ENCODE peak calls at places on chromosomes 6 and 20, in eight cellular contexts. One of them, this sample, is unnamed.

GRCh38 chr20:53891306-53891894 is 179.0 kb downstream of the BCAS1 start:
- DNase-seq in ELR: peak
- DNase-seq in tibial artery: no peak
- DNase-seq in fibroblast of lung: no peak
- DNase-seq in left kidney: no peak
- DNase-seq in activated gamma-delta T cell treated with Interleukin-2 at 50 U/mL for 16 hours: no peak
- DNase-seq in GM13977: no peak
- DNase-seq in endothelial cell: no peak
- DNase-seq in this sample: no peak

GRCh38 chr6:136547336-136547735 is 2.9 kb downstream of the MAP7 start:
- DNase-seq in endothelial cell: no peak
- DNase-seq in left kidney: peak
- DNase-seq in ELR: peak
- DNase-seq in activated gamma-delta T cell treated with Interleukin-2 at 50 U/mL for 16 hours: no peak
- DNase-seq in fibroblast of lung: peak
- DNase-seq in GM13977: peak
- DNase-seq in tibial artery: no peak
- DNase-seq in this sample: no peak

GRCh38 chr20:34629342-34629741 is 47.5 kb downstream of the PIGU start:
- DNase-seq in endothelial cell: no peak
- DNase-seq in ELR: no peak
- DNase-seq in fibroblast of lung: peak
- DNase-seq in GM13977: no peak
- DNase-seq in activated gamma-delta T cell treated with Interleukin-2 at 50 U/mL for 16 hours: no peak
- DNase-seq in tibial artery: no peak
- DNase-seq in left kidney: no peak
- DNase-seq in this sample: no peak

GRCh38 chr20:50526403-50526989 is 16.3 kb downstream of the PTPN1 start:
- DNase-seq in GM13977: no peak
- DNase-seq in endothelial cell: no peak
- DNase-seq in tibial artery: no peak
- DNase-seq in left kidney: peak
- DNase-seq in fibroblast of lung: peak
- DNase-seq in activated gamma-delta T cell treated with Interleukin-2 at 50 U/mL for 16 hours: no peak
- DNase-seq in ELR: no peak
- DNase-seq in this sample: no peak

GRCh38 chr6:87714093-87714809 is 12.2 kb upstream of the AKIRIN2 start:
- DNase-seq in fibroblast of lung: peak
- DNase-seq in ELR: peak
- DNase-seq in tibial artery: no peak
- DNase-seq in endothelial cell: no peak
- DNase-seq in left kidney: no peak
- DNase-seq in GM13977: no peak
- DNase-seq in activated gamma-delta T cell treated with Interleukin-2 at 50 U/mL for 16 hours: no peak
- DNase-seq in this sample: no peak

GRCh38 chr6:113829702-113830058 is 27.5 kb upstream of the MARCKS start:
- DNase-seq in endothelial cell: no peak
- DNase-seq in GM13977: no peak
- DNase-seq in ELR: no peak
- DNase-seq in activated gamma-delta T cell treated with Interleukin-2 at 50 U/mL for 16 hours: no peak
- DNase-seq in left kidney: no peak
- DNase-seq in tibial artery: no peak
- DNase-seq in fibroblast of lung: no peak
- DNase-seq in this sample: no peak

GRCh38 chr6:122736606-122737005 is 42.9 kb upstream of the FABP7 start:
- DNase-seq in activated gamma-delta T cell treated with Interleukin-2 at 50 U/mL for 16 hours: no peak
- DNase-seq in fibroblast of lung: no peak
- DNase-seq in tibial artery: no peak
- DNase-seq in ELR: no peak
- DNase-seq in left kidney: no peak
- DNase-seq in endothelial cell: no peak
- DNase-seq in GM13977: no peak
- DNase-seq in this sample: no peak

GRCh38 chr20:2314759-2315439 is 19.1 kb downstream of the TGM3 start:
- DNase-seq in endothelial cell: no peak
- DNase-seq in GM13977: no peak
- DNase-seq in left kidney: peak
- DNase-seq in tibial artery: peak
- DNase-seq in activated gamma-delta T cell treated with Interleukin-2 at 50 U/mL for 16 hours: no peak
- DNase-seq in ELR: peak
- DNase-seq in fibroblast of lung: peak
- DNase-seq in this sample: no peak

GRCh38 chr20:53739799-53740785 is 146.5 kb upstream of the ZNF217 start:
- DNase-seq in fibroblast of lung: peak
- DNase-seq in endothelial cell: no peak
- DNase-seq in left kidney: peak
- DNase-seq in GM13977: no peak
- DNase-seq in activated gamma-delta T cell treated with Interleukin-2 at 50 U/mL for 16 hours: no peak
- DNase-seq in ELR: peak
- DNase-seq in tibial artery: no peak
- DNase-seq in this sample: no peak

GRCh38 chr6:15148356-15149058 is 97.4 kb upstream of the JARID2 start:
- DNase-seq in tibial artery: no peak
- DNase-seq in GM13977: no peak
- DNase-seq in ELR: peak
- DNase-seq in endothelial cell: no peak
- DNase-seq in fibroblast of lung: peak
- DNase-seq in left kidney: peak
- DNase-seq in activated gamma-delta T cell treated with Interleukin-2 at 50 U/mL for 16 hours: no peak
- DNase-seq in this sample: no peak

GRCh38 chr6:53503060-53503459 is 41.8 kb downstream of the GCLC start:
- DNase-seq in tibial artery: no peak
- DNase-seq in GM13977: no peak
- DNase-seq in fibroblast of lung: no peak
- DNase-seq in endothelial cell: no peak
- DNase-seq in ELR: no peak
- DNase-seq in activated gamma-delta T cell treated with Interleukin-2 at 50 U/mL for 16 hours: no peak
- DNase-seq in left kidney: no peak
- DNase-seq in this sample: no peak

GRCh38 chr20:10059006-10059405 is 24.2 kb downstream of the ANKEF1 start:
- DNase-seq in tibial artery: no peak
- DNase-seq in left kidney: no peak
- DNase-seq in endothelial cell: no peak
- DNase-seq in fibroblast of lung: no peak
- DNase-seq in activated gamma-delta T cell treated with Interleukin-2 at 50 U/mL for 16 hours: no peak
- DNase-seq in ELR: no peak
- DNase-seq in GM13977: no peak
- DNase-seq in this sample: no peak

GRCh38 chr20:50967621-50968020 is 9.0 kb downstream of the MOCS3 start:
- DNase-seq in tibial artery: no peak
- DNase-seq in ELR: no peak
- DNase-seq in left kidney: peak
- DNase-seq in endothelial cell: no peak
- DNase-seq in fibroblast of lung: no peak
- DNase-seq in activated gamma-delta T cell treated with Interleukin-2 at 50 U/mL for 16 hours: no peak
- DNase-seq in GM13977: no peak
- DNase-seq in this sample: no peak

GRCh38 chr20:64188682-64189529 is 24.7 kb downstream of the MYT1 start:
- DNase-seq in activated gamma-delta T cell treated with Interleukin-2 at 50 U/mL for 16 hours: no peak
- DNase-seq in endothelial cell: peak
- DNase-seq in tibial artery: no peak
- DNase-seq in GM13977: no peak
- DNase-seq in fibroblast of lung: peak
- DNase-seq in left kidney: peak
- DNase-seq in ELR: peak
- DNase-seq in this sample: no peak

GRCh38 chr6:99016355-99016754 is 68.6 kb upstream of the FBXL4 start:
- DNase-seq in activated gamma-delta T cell treated with Interleukin-2 at 50 U/mL for 16 hours: no peak
- DNase-seq in GM13977: no peak
- DNase-seq in tibial artery: no peak
- DNase-seq in endothelial cell: no peak
- DNase-seq in fibroblast of lung: no peak
- DNase-seq in left kidney: no peak
- DNase-seq in ELR: peak
- DNase-seq in this sample: no peak

GRCh38 chr6:7146079-7146828 is 38.5 kb downstream of the RREB1 start:
- DNase-seq in ELR: peak
- DNase-seq in tibial artery: peak
- DNase-seq in left kidney: peak
- DNase-seq in fibroblast of lung: peak
- DNase-seq in endothelial cell: no peak
- DNase-seq in activated gamma-delta T cell treated with Interleukin-2 at 50 U/mL for 16 hours: no peak
- DNase-seq in GM13977: peak
- DNase-seq in this sample: no peak

GRCh38 chr20:54532573-54532972 is 57.2 kb downstream of the DOK5 start:
- DNase-seq in endothelial cell: no peak
- DNase-seq in activated gamma-delta T cell treated with Interleukin-2 at 50 U/mL for 16 hours: no peak
- DNase-seq in tibial artery: no peak
- DNase-seq in fibroblast of lung: no peak
- DNase-seq in GM13977: no peak
- DNase-seq in left kidney: no peak
- DNase-seq in ELR: no peak
- DNase-seq in this sample: no peak

GRCh38 chr6:78629154-78629721 is 238.1 kb upstream of the IRAK1BP1 start:
- DNase-seq in endothelial cell: peak
- DNase-seq in left kidney: peak
- DNase-seq in tibial artery: no peak
- DNase-seq in ELR: peak
- DNase-seq in fibroblast of lung: peak
- DNase-seq in activated gamma-delta T cell treated with Interleukin-2 at 50 U/mL for 16 hours: no peak
- DNase-seq in GM13977: no peak
- DNase-seq in this sample: no peak

GRCh38 chr20:38153011-38153329 is 12.1 kb downstream of the TGM2 start:
- DNase-seq in left kidney: no peak
- DNase-seq in endothelial cell: no peak
- DNase-seq in ELR: peak
- DNase-seq in GM13977: no peak
- DNase-seq in tibial artery: no peak
- DNase-seq in fibroblast of lung: no peak
- DNase-seq in activated gamma-delta T cell treated with Interleukin-2 at 50 U/mL for 16 hours: no peak
- DNase-seq in this sample: no peak

GRCh38 chr6:100948381-100949133 is 67.4 kb upstream of the ASCC3 start:
- DNase-seq in left kidney: no peak
- DNase-seq in GM13977: no peak
- DNase-seq in endothelial cell: no peak
- DNase-seq in ELR: peak
- DNase-seq in activated gamma-delta T cell treated with Interleukin-2 at 50 U/mL for 16 hours: no peak
- DNase-seq in fibroblast of lung: no peak
- DNase-seq in tibial artery: no peak
- DNase-seq in this sample: no peak

GRCh38 chr6:45703041-45703739 is 312.5 kb downstream of the CLIC5 start:
- DNase-seq in activated gamma-delta T cell treated with Interleukin-2 at 50 U/mL for 16 hours: no peak
- DNase-seq in fibroblast of lung: peak
- DNase-seq in left kidney: no peak
- DNase-seq in ELR: peak
- DNase-seq in GM13977: no peak
- DNase-seq in endothelial cell: no peak
- DNase-seq in tibial artery: no peak
- DNase-seq in this sample: no peak

This sample was measured in thoracic aorta.